ENCODE peak calls at places on chromosomes 6 and 20, in ten cellular contexts. D is psoas muscle; H is fibroblast of mammary gland; T is bronchial epithelial cell; Q is LNCaP clone FGC; Y is activated T-helper 1 cell treated with Interleukin-2 at 50 U/mL for 16 hours; P is pancreas; B is ELR; N is ACHN; K is stimulated activated CD4-positive, alpha-beta T cell treated with anti-CD3 and anti-CD28 coated beads, Interleukin-1b, Interleukin-23, amount 100 ng/mL, for 4 hours. R is an unnamed sample.

GRCh38 chr6:33433001-33433559 is 13.2 kb downstream of the SYNGAP1 start:
- DNase-seq in D (no peak), H (no peak), T (no peak), Q (no peak), Y (no peak), P (no peak), B (no peak), N (no peak), K (no peak), R (no peak)

GRCh38 chr20:24785141-24785924 is 163.7 kb upstream of the CST7 start:
- DNase-seq in D (no peak), H (no peak), T (peak), Q (no peak), Y (no peak), P (no peak), B (peak), N (no peak), K (no peak), R (no peak)

GRCh38 chr6:170221753-170222400 is 69.0 kb downstream of the DLL1 start:
- DNase-seq in D (no peak), H (no peak), T (no peak), Q (no peak), Y (no peak), P (peak), B (no peak), N (no peak), K (no peak), R (no peak)

GRCh38 chr6:82264321-82264720 is 16.8 kb upstream of the IBTK start:
- DNase-seq in D (no peak), H (no peak), T (no peak), Q (no peak), Y (no peak), P (no peak), B (no peak), N (no peak), K (no peak), R (no peak)

GRCh38 chr20:14723614-14724013 is 386.2 kb upstream of the FLRT3 start:
- DNase-seq in D (no peak), H (no peak), T (no peak), Q (no peak), Y (no peak), P (no peak), B (no peak), N (no peak), K (no peak), R (no peak)

GRCh38 chr6:56664007-56664406 is 21.3 kb upstream of the DST start:
- DNase-seq in D (no peak), H (no peak), T (peak), Q (no peak), Y (no peak), P (no peak), B (no peak), N (no peak), K (no peak), R (no peak)

GRCh38 chr6:89596056-89596455 is 42.5 kb downstream of the LYRM2 start:
- DNase-seq in D (no peak), H (no peak), T (no peak), Q (no peak), Y (no peak), P (no peak), B (no peak), N (no peak), K (no peak), R (no peak)

GRCh38 chr6:116697475-116697874 is 16.5 kb downstream of the KPNA5 start:
- DNase-seq in D (no peak), H (no peak), T (no peak), Q (no peak), Y (no peak), P (no peak), B (no peak), N (no peak), K (no peak), R (no peak)

GRCh38 chr20:2864626-2865025 is 8.7 kb upstream of the PTPRA start:
- DNase-seq in D (no peak), H (no peak), T (no peak), Q (no peak), Y (no peak), P (no peak), B (no peak), N (no peak), K (no peak), R (no peak)

GRCh38 chr6:129502261-129502660 is 207.7 kb downstream of the ARHGAP18 start:
- DNase-seq in D (no peak), H (no peak), T (peak), Q (no peak), Y (no peak), P (no peak), B (peak), N (no peak), K (no peak), R (no peak)

GRCh38 chr6:133040025-133040838 is 200.9 kb upstream of the EYA4 start:
- DNase-seq in D (no peak), H (peak), T (peak), Q (no peak), Y (no peak), P (no peak), B (peak), N (peak), K (no peak), R (no peak)

GRCh38 chr6:101125380-101125971 is 244.3 kb upstream of the ASCC3 start:
- DNase-seq in D (no peak), H (no peak), T (no peak), Q (no peak), Y (no peak), P (no peak), B (no peak), N (no peak), K (no peak), R (no peak)

GRCh38 chr6:38262041-38262440 is 377.7 kb downstream of the BTBD9 start:
- DNase-seq in D (no peak), H (peak), T (peak), Q (peak), Y (no peak), P (no peak), B (peak), N (peak), K (no peak), R (no peak)

GRCh38 chr20:20621191-20621590 is 91.3 kb downstream of the RALGAPA2 start:
- DNase-seq in D (no peak), H (peak), T (no peak), Q (no peak), Y (no peak), P (no peak), B (no peak), N (no peak), K (no peak), R (no peak)

GRCh38 chr20:25077610-25078169 is 4.3 kb downstream of the VSX1 start:
- DNase-seq in D (peak), H (peak), T (no peak), Q (no peak), Y (no peak), P (no peak), B (peak), N (peak), K (no peak), R (no peak)

GRCh38 chr6:97524846-97525245 is 241.8 kb upstream of the MMS22L start:
- DNase-seq in D (no peak), H (no peak), T (peak), Q (no peak), Y (no peak), P (no peak), B (peak), N (no peak), K (no peak), R (no peak)

GRCh38 chr6:116111552-116112528 is 11.2 kb downstream of the NT5DC1 start:
- DNase-seq in D (no peak), H (peak), T (peak), Q (peak), Y (no peak), P (no peak), B (peak), N (peak), K (peak), R (no peak)

GRCh38 chr6:121627761-121628160 is 192.3 kb downstream of the GJA1 start:
- DNase-seq in D (no peak), H (peak), T (peak), Q (no peak), Y (no peak), P (no peak), B (no peak), N (no peak), K (no peak), R (no peak)

GRCh38 chr6:134293659-134294161 is 24.2 kb downstream of the SGK1 start:
- DNase-seq in D (no peak), H (no peak), T (no peak), Q (no peak), Y (no peak), P (no peak), B (peak), N (no peak), K (no peak), R (no peak)

GRCh38 chr6:40506956-40507355 is 80.2 kb downstream of the LRFN2 start:
- DNase-seq in D (no peak), H (peak), T (no peak), Q (no peak), Y (no peak), P (no peak), B (no peak), N (peak), K (no peak), R (no peak)

GRCh38 chr6:135837735-135838449 is 13.6 kb upstream of the PDE7B start:
- DNase-seq in D (no peak), H (no peak), T (no peak), Q (no peak), Y (no peak), P (no peak), B (no peak), N (no peak), K (no peak), R (no peak)

GRCh38 chr6:11393713-11394627 is 143.6 kb upstream of the TMEM170B start:
- DNase-seq in D (no peak), H (no peak), T (no peak), Q (no peak), Y (no peak), P (no peak), B (peak), N (peak), K (no peak), R (no peak)

GRCh38 chr6:3288711-3289663 is 30.2 kb downstream of the PSMG4 start:
- DNase-seq in D (no peak), H (no peak), T (no peak), Q (no peak), Y (no peak), P (no peak), B (no peak), N (no peak), K (no peak), R (no peak)

GRCh38 chr6:50720623-50721022 is 7.3 kb downstream of the TFAP2D start:
- DNase-seq in D (no peak), H (peak), T (peak), Q (no peak), Y (no peak), P (no peak), B (no peak), N (peak), K (no peak), R (peak)

GRCh38 chr6:138692978-138693909 is 80.3 kb upstream of the CCDC28A start:
- DNase-seq in D (peak), H (peak), T (peak), Q (peak), Y (peak), P (peak), B (peak), N (peak), K (no peak), R (no peak)

GRCh38 chr20:50029697-50030428 is 47.1 kb downstream of the SNAI1 start:
- DNase-seq in D (peak), H (peak), T (peak), Q (no peak), Y (no peak), P (peak), B (peak), N (peak), K (no peak), R (no peak)

GRCh38 chr6:13268914-13269532 is 59.3 kb downstream of the TBC1D7 start:
- DNase-seq in D (no peak), H (peak), T (peak), Q (no peak), Y (no peak), P (no peak), B (peak), N (no peak), K (no peak), R (no peak)

GRCh38 chr20:19492116-19492515 is 265.9 kb upstream of the RIN2 start:
- DNase-seq in D (no peak), H (no peak), T (no peak), Q (no peak), Y (no peak), P (no peak), B (peak), N (no peak), K (no peak), R (no peak)

GRCh38 chr6:68975064-68975463 is 340.0 kb downstream of the ADGRB3 start:
- DNase-seq in D (no peak), H (no peak), T (no peak), Q (no peak), Y (no peak), P (no peak), B (peak), N (peak), K (no peak), R (no peak)